ENCODE peak calls at places on chromosome 21, in seven cellular contexts. U is tibial artery, G is fibroblast of lung, Q is left lung, M is kidney, F is neural progenitor cell, J is MM.1S. X is an unnamed sample.

GRCh38 chr21:40029888-40030287 is 162.7 kb downstream of the PCP4 start:
- DNase-seq in M (no peak), Q (no peak), F (no peak), U (peak), G (no peak), J (no peak), X (no peak)

GRCh38 chr21:34702341-34702807 is 33.6 kb downstream of the CLIC6 start:
- DNase-seq in M (no peak), Q (no peak), F (no peak), U (peak), J (no peak), G (peak), X (peak)

GRCh38 chr21:23223882-23224281 is 2225.7 kb downstream of the NCAM2 start:
- DNase-seq in Q (no peak), J (no peak), G (no peak), U (no peak), F (peak), M (no peak), X (no peak)

GRCh38 chr21:27838585-27838984 is 871.7 kb upstream of the ADAMTS5 start:
- DNase-seq in G (no peak), U (no peak), J (no peak), Q (no peak), M (no peak), F (no peak), X (no peak)

GRCh38 chr21:34762761-34763160 is 94.0 kb downstream of the CLIC6 start:
- DNase-seq in Q (no peak), M (no peak), G (peak), F (no peak), U (no peak), J (no peak), X (no peak)

GRCh38 chr21:25862596-25862995 is 127.8 kb downstream of the GABPA start:
- DNase-seq in M (no peak), Q (no peak), G (peak), J (peak), U (no peak), F (peak), X (no peak)

GRCh38 chr21:33289199-33289819 is 23.1 kb downstream of the IL10RB start:
- DNase-seq in M (no peak), G (peak), F (no peak), J (no peak), U (no peak), Q (no peak), X (no peak)

GRCh38 chr21:30625449-30625848 is 5.0 kb downstream of the KRTAP20-4 start:
- DNase-seq in M (no peak), F (no peak), Q (peak), G (no peak), J (no peak), U (no peak), X (no peak)

GRCh38 chr21:27406297-27407009 is 439.6 kb upstream of the ADAMTS5 start:
- DNase-seq in J (no peak), Q (no peak), F (no peak), M (no peak), U (no peak), G (peak), X (no peak)

GRCh38 chr21:17548262-17548661 is 35.4 kb downstream of the CXADR start:
- DNase-seq in M (no peak), U (no peak), J (no peak), G (no peak), F (no peak), Q (no peak), X (no peak)

GRCh38 chr21:31616216-31616615 is 43.3 kb upstream of the SOD1 start:
- DNase-seq in M (no peak), J (no peak), G (no peak), U (no peak), F (no peak), Q (no peak), X (no peak)

GRCh38 chr21:31316488-31317169 is 27.4 kb downstream of the TIAM1 start:
- DNase-seq in J (no peak), Q (no peak), U (no peak), G (peak), M (no peak), F (no peak), X (peak)

GRCh38 chr21:20998456-20998789 is 214 bp downstream of the NCAM2 start:
- DNase-seq in Q (no peak), F (no peak), U (no peak), J (no peak), G (no peak), M (no peak), X (peak)

GRCh38 chr21:34994646-34995631 is 54.2 kb downstream of the RUNX1 start:
- DNase-seq in U (peak), F (no peak), J (no peak), M (no peak), G (no peak), Q (no peak), X (no peak)

GRCh38 chr21:18030248-18030647 is 211.1 kb upstream of the C21orf91 start:
- DNase-seq in U (no peak), G (no peak), M (no peak), F (no peak), Q (no peak), J (peak), X (no peak)

GRCh38 chr21:41581592-41582228 is 73.8 kb upstream of the TMPRSS2 start:
- DNase-seq in J (no peak), U (no peak), Q (no peak), F (no peak), M (no peak), G (no peak), X (no peak)

GRCh38 chr21:27802816-27803475 is 836.1 kb upstream of the ADAMTS5 start:
- DNase-seq in U (no peak), G (no peak), J (peak), F (peak), Q (no peak), M (no peak), X (no peak)

GRCh38 chr21:36155603-36156338 is 853 bp upstream of the DOP1B start:
- DNase-seq in M (peak), U (peak), F (peak), Q (peak), G (no peak), J (no peak), X (no peak)

GRCh38 chr21:46118305-46118870 is 20.5 kb downstream of the COL6A2 start:
- DNase-seq in F (no peak), G (no peak), M (peak), Q (peak), J (no peak), U (peak), X (no peak)

GRCh38 chr21:34599534-34600101 is 15.3 kb downstream of the RCAN1 start:
- DNase-seq in G (no peak), Q (no peak), U (no peak), J (no peak), M (no peak), F (no peak), X (no peak)

GRCh38 chr21:45990741-45991605 is 9.4 kb downstream of the COL6A1 start:
- DNase-seq in J (no peak), M (peak), G (no peak), F (no peak), U (no peak), Q (peak), X (no peak)

GRCh38 chr21:16460936-16461335 is 731.2 kb downstream of the USP25 start:
- DNase-seq in G (no peak), J (no peak), F (no peak), Q (no peak), U (no peak), M (no peak), X (no peak)
- TF ChIP-seq CTCF in G (no peak), J (no peak), F (peak), Q (no peak), U (no peak), M (no peak), X (no peak)

DNA sequence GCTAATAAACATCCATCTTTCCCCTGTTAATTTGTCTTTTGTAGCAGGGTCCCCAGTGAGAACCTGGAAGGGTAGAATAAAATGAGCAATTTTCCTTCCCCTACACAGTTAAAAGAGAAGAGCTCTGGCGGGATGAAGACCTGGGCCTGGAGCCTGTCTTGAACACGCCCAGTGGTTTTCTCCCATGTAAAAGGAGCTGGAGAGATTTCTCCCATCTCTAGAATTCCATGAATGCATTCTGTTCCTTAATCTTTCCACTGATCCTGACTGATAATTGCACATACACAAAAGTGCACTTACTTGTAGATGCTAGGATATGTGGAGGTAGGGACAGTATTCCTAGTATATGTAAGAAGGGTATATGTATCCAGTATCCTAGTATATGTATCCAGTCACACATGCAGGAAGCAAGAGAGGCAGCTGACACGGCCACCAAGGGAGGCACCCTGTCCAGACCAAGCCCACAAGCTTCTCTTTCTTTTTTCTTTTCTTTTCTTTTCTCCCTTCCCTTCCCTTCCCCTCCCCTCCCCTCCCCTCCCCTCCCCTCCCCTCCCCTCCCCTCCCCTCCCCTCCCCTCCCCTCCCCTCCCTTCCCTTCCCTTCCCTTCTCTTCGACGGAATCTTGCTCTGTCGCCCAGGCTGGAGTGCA is 11.9 kb upstream of the PKNOX1 start:
- DNase-seq in G (no peak), M (no peak), J (no peak), F (no peak), U (no peak), Q (no peak), X (no peak)
- H3K27ac ChIP-seq in G (no peak), M (no peak), J (no peak), F (no peak), U (no peak), Q (no peak), X (no peak)

GRCh38 chr21:44850905-44851657 is 22.4 kb downstream of the PTTG1IP start:
- DNase-seq in M (peak), Q (peak), U (peak), J (no peak), G (no peak), F (no peak), X (no peak)

GRCh38 chr21:44847261-44848056 is 26.0 kb downstream of the PTTG1IP start:
- DNase-seq in M (peak), J (no peak), G (no peak), F (no peak), U (peak), Q (no peak), X (no peak)

GRCh38 chr21:44848821-44849521 is 24.5 kb downstream of the PTTG1IP start:
- DNase-seq in U (peak), F (no peak), G (no peak), Q (peak), M (peak), J (no peak), X (no peak)

GRCh38 chr21:44850208-44850800 is 23.2 kb downstream of the PTTG1IP start:
- DNase-seq in Q (peak), J (no peak), F (no peak), G (no peak), M (peak), U (peak), X (no peak)

GRCh38 chr21:44849616-44850130 is 23.8 kb downstream of the PTTG1IP start:
- DNase-seq in M (no peak), F (no peak), J (no peak), G (no peak), U (peak), Q (peak), X (no peak)
- TF ChIP-seq CTCF in M (no peak), F (no peak), J (no peak), G (no peak), U (no peak), Q (no peak), X (no peak)

GRCh38 chr21:37324558-37324957 is 42.0 kb upstream of the DYRK1A start:
- DNase-seq in Q (no peak), G (no peak), J (no peak), U (no peak), M (no peak), F (no peak), X (no peak)
- H3K27ac ChIP-seq in Q (no peak), G (no peak), J (no peak), U (no peak), M (no peak), F (no peak), X (no peak)